ENCODE peak calls at places on chromosomes 11 and 22, in four cellular contexts. K is activated naive CD8-positive, alpha-beta T cell treated with anti-CD3 and anti-CD28 coated beads, Interleukin-2, amount 50 U/mL, for 16 hours; W is substantia nigra; M is lower leg skin. Q is an unnamed sample.

GRCh38 chr11:76911415-76911808 is 50.7 kb downstream of the ACER3 start:
- DNase-seq in K (no peak), W (no peak), M (no peak), Q (no peak)

GRCh38 chr11:9858822-9859221 is 194.9 kb downstream of the SWAP70 start:
- DNase-seq in K (no peak), W (no peak), M (no peak), Q (no peak)

GRCh38 chr22:30636226-30637077 is 871 bp downstream of the SLC35E4 start:
- DNase-seq in K (no peak), W (no peak), M (peak), Q (no peak)

GRCh38 chr22:37485006-37485713 is 1.0 kb downstream of the MFNG start:
- DNase-seq in K (peak), W (no peak), M (no peak), Q (no peak)

GRCh38 chr11:112886707-112887370 is 74.4 kb upstream of the NCAM1 start:
- DNase-seq in K (no peak), W (no peak), M (no peak), Q (no peak)

GRCh38 chr11:79498681-79499080 is 57.9 kb upstream of the TENM4 start:
- DNase-seq in K (no peak), W (no peak), M (no peak), Q (no peak)

GRCh38 chr11:12220305-12220704 is 109.9 kb downstream of the MICAL2 start:
- DNase-seq in K (no peak), W (peak), M (no peak), Q (no peak)

GRCh38 chr11:73376803-73377629 is 817 bp downstream of the RELT start:
- DNase-seq in K (peak), W (peak), M (no peak), Q (peak)

GRCh38 chr22:28983190-28983589 is 78.4 kb downstream of the C22orf31 start:
- DNase-seq in K (no peak), W (no peak), M (no peak), Q (no peak)

GRCh38 chr11:18472587-18472986 is 16.9 kb downstream of the LDHAL6A start:
- DNase-seq in K (no peak), W (no peak), M (no peak), Q (no peak)

GRCh38 chr11:126115820-126116319 is 53.2 kb upstream of the CDON start:
- DNase-seq in K (no peak), W (no peak), M (peak), Q (peak)

GRCh38 chr11:64694821-64695365 is 28.1 kb downstream of the NRXN2 start:
- DNase-seq in K (no peak), W (peak), M (no peak), Q (peak)

GRCh38 chr11:76453248-76453647 is 8.4 kb downstream of the EMSY start:
- DNase-seq in K (no peak), W (no peak), M (no peak), Q (no peak)

GRCh38 chr22:16594026-16594425 is 1.4 kb upstream of the CCT8L2 start:
- DNase-seq in K (no peak), W (no peak), M (no peak), Q (no peak)

GRCh38 chr11:129434641-129435498 is 59.2 kb downstream of the BARX2 start:
- DNase-seq in K (no peak), W (no peak), M (no peak), Q (no peak)

GRCh38 chr11:57903441-57904123 is 120.1 kb upstream of the OR9Q1 start:
- DNase-seq in K (no peak), W (no peak), M (peak), Q (no peak)

GRCh38 chr11:47775240-47775869 is 8.2 kb upstream of the FNBP4 start:
- DNase-seq in K (no peak), W (no peak), M (no peak), Q (no peak)